ENCODE peak calls at places on chromosomes 1 and 21, in six cellular contexts. C, Q, B, N, I and A are unnamed samples.

GRCh38 chr1:170530972-170531757 is 801 bp upstream of the GORAB start:
- DNase-seq in B (no peak), Q (no peak), C (no peak), N (no peak), I (no peak), A (no peak)

GRCh38 chr1:55081188-55081904 is 42.0 kb downstream of the PCSK9 start:
- DNase-seq in C (peak), B (no peak), N (no peak), I (no peak), Q (no peak), A (no peak)

GRCh38 chr1:6098303-6099215 is 52.9 kb downstream of the KCNAB2 start:
- DNase-seq in B (no peak), C (no peak), Q (no peak), N (no peak), I (no peak), A (no peak)

GRCh38 chr1:229643996-229644748 is 18.1 kb downstream of the URB2 start:
- DNase-seq in N (no peak), Q (no peak), B (no peak), C (no peak), I (no peak), A (no peak)

GRCh38 chr1:212035835-212036605 is 472 bp downstream of the DTL start:
- DNase-seq in N (no peak), C (no peak), I (no peak), Q (no peak), B (no peak), A (no peak)

GRCh38 chr1:3668585-3669300 is 16.4 kb downstream of the TP73 start:
- DNase-seq in I (no peak), B (no peak), Q (no peak), N (no peak), C (no peak), A (peak)

GRCh38 chr1:156692958-156693857 is 12.2 kb downstream of the CRABP2 start:
- DNase-seq in Q (no peak), C (no peak), B (peak), I (no peak), N (no peak), A (peak)

GRCh38 chr21:28337319-28337718 is 655.4 kb downstream of the LTN1 start:
- DNase-seq in C (peak), B (no peak), I (no peak), N (no peak), Q (no peak), A (peak)

GRCh38 chr1:234934611-234935033 is 194.0 kb downstream of the TOMM20 start:
- DNase-seq in N (no peak), B (no peak), I (no peak), Q (no peak), C (peak), A (no peak)

GRCh38 chr1:68136187-68136586 is 85.8 kb upstream of the DIRAS3 start:
- DNase-seq in B (no peak), Q (no peak), C (no peak), N (no peak), I (no peak), A (no peak)

GRCh38 chr1:90768826-90769225 is 51.7 kb upstream of the BARHL2 start:
- DNase-seq in N (no peak), Q (no peak), I (no peak), B (no peak), C (no peak), A (no peak)

GRCh38 chr1:1198423-1199140 is 7.8 kb downstream of the TNFRSF18 start:
- DNase-seq in I (no peak), Q (no peak), C (no peak), N (no peak), B (no peak), A (no peak)